ENCODE peak calls at places on chromosomes 11 and 22, in six cellular contexts. L, Q, R, B, F and I are unnamed samples. For H3K79me2, the result is how much of the 10 kb centered on the place peaks cover.

GRCh38 chr11:60633645-60634044 is 65.8 kb upstream of the MS4A8 start:
- DNase-seq in F (no peak), B (no peak), R (no peak), Q (no peak), L (no peak), I (no peak)

GRCh38 chr11:87082590-87082989 is 44.9 kb downstream of the TMEM135 start:
- DNase-seq in F (no peak), Q (no peak), R (no peak), B (no peak), L (no peak), I (no peak)

GRCh38 chr11:102560555-102561011 is 30.0 kb upstream of the MMP7 start:
- DNase-seq in F (no peak), Q (no peak), L (peak), R (no peak), B (no peak), I (no peak)

GRCh38 chr11:15318814-15319213 is 204.1 kb downstream of the INSC start:
- DNase-seq in R (no peak), L (no peak), F (no peak), B (no peak), Q (no peak), I (no peak)

GRCh38 chr11:81673001-81673400 is 1060.7 kb downstream of the FAM181B start:
- DNase-seq in B (no peak), L (peak), Q (no peak), R (no peak), F (peak), I (peak)

GRCh38 chr22:37639070-37639760 is at the start of gene SH3BP1:
- DNase-seq in Q (peak), R (peak), L (peak), F (peak), B (no peak), I (peak)

GRCh38 chr11:33747969-33748368 is 11.7 kb upstream of the CD59 start:
- DNase-seq in R (no peak), F (no peak), Q (no peak), B (no peak), L (peak), I (no peak)

GRCh38 chr22:37752189-37753061 is 55.3 kb upstream of the GCAT start:
- DNase-seq in F (peak), R (no peak), Q (no peak), L (peak), B (peak), I (peak)

GRCh38 chr11:33375688-33376311 is 118.6 kb downstream of the HIPK3 start:
- DNase-seq in Q (peak), F (no peak), B (no peak), R (peak), L (peak), I (peak)

GRCh38 chr22:50731811-50732624 is 6.0 kb upstream of the ACR start:
- DNase-seq in L (peak), B (peak), Q (no peak), R (peak), F (no peak), I (no peak)

GRCh38 chr11:124669193-124669592 is 4.3 kb downstream of the SIAE start:
- DNase-seq in R (peak), L (peak), B (peak), F (peak), Q (peak), I (peak)

GRCh38 chr11:2318123-2318522 is 16.3 kb downstream of the TSPAN32 start:
- DNase-seq in R (no peak), Q (no peak), B (no peak), F (no peak), L (no peak), I (no peak)

GRCh38 chr22:25564320-25564978 is at the start of gene GRK3:
- DNase-seq in R (peak), B (peak), F (peak), L (peak), Q (peak), I (peak)

GRCh38 chr11:47378011-47378835 is at the start of gene SPI1:
- DNase-seq in F (no peak), Q (no peak), B (no peak), L (no peak), R (peak), I (peak)

GRCh38 chr11:61871158-61871597 is 20.2 kb downstream of the FADS3 start:
- DNase-seq in R (peak), F (peak), L (peak), Q (peak), B (peak), I (peak)

GRCh38 chr11:26297179-26297970 is 34.6 kb upstream of the ANO3 start:
- DNase-seq in R (peak), F (peak), L (peak), Q (no peak), B (peak), I (peak)

GRCh38 chr22:48391171-48391711 is 1436.4 kb downstream of the BRD1 start:
- DNase-seq in Q (no peak), F (no peak), R (no peak), L (no peak), B (no peak), I (peak)

GRCh38 chr11:74909363-74909762 is 39.5 kb downstream of the XRRA1 start:
- DNase-seq in R (no peak), L (no peak), F (no peak), Q (no peak), B (no peak), I (no peak)

GRCh38 chr11:88297320-88298263 is 39.9 kb downstream of the CTSC start:
- DNase-seq in Q (no peak), F (no peak), L (no peak), B (no peak), R (no peak), I (peak)

GRCh38 chr11:587978-588380 is 11.7 kb downstream of the PHRF1 start:
- DNase-seq in F (peak), Q (no peak), L (peak), B (no peak), R (no peak), I (peak)

GRCh38 chr11:2077061-2077802 is 62.0 kb downstream of the IGF2 start:
- DNase-seq in F (peak), R (no peak), B (no peak), Q (no peak), L (peak), I (no peak)

GRCh38 chr11:57338152-57338551 is at the start of gene P2RX3:
- DNase-seq in L (no peak), R (no peak), Q (no peak), F (no peak), B (no peak), I (no peak)

GRCh38 chr22:20503816-20504215 is 3.6 kb upstream of the MED15 start:
- DNase-seq in L (no peak), R (no peak), F (peak), Q (no peak), B (no peak), I (no peak)

GRCh38 chr11:1706634-1707400 is 9.8 kb downstream of the KRTAP5-6 start:
- DNase-seq in B (no peak), L (no peak), R (no peak), Q (peak), F (no peak), I (no peak)

GRCh38 chr22:37121887-37122591 is 12.5 kb upstream of the TMPRSS6 start:
- DNase-seq in R (peak), F (peak), L (no peak), Q (peak), B (no peak), I (peak)

GRCh38 chr11:125167954-125168821 is 3.6 kb downstream of the PKNOX2 start:
- DNase-seq in L (peak), R (peak), B (no peak), F (no peak), Q (no peak), I (peak)

GRCh38 chr11:123302751-123303195 is 107.7 kb upstream of the CLMP start:
- DNase-seq in L (peak), B (no peak), F (peak), R (peak), Q (no peak), I (peak)

GRCh38 chr11:27281276-27281675 is 81.7 kb downstream of the CCDC34 start:
- DNase-seq in R (no peak), F (no peak), B (no peak), L (no peak), Q (no peak), I (no peak)

GRCh38 chr11:130315354-130315970 is 745 bp upstream of the ZBTB44 start:
- DNase-seq in R (peak), L (no peak), Q (peak), F (no peak), B (no peak), I (peak)

GRCh38 chr22:20661473-20661872 is 112.4 kb upstream of the SERPIND1 start:
- DNase-seq in F (no peak), Q (no peak), R (no peak), L (no peak), B (no peak), I (no peak)

GRCh38 chr11:106644824-106645223 is 373.5 kb downstream of the GUCY1A2 start:
- DNase-seq in L (peak), B (no peak), Q (no peak), R (no peak), F (no peak), I (no peak)

GRCh38 chr11:101127699-101128570 is 1.7 kb downstream of the PGR start:
- DNase-seq in L (peak), F (no peak), B (no peak), Q (peak), R (peak), I (peak)

GRCh38 chr11:108666373-108666772 is 1.5 kb downstream of the DDX10 start:
- DNase-seq in F (no peak), Q (peak), B (no peak), L (no peak), R (peak), I (peak)

DNA sequence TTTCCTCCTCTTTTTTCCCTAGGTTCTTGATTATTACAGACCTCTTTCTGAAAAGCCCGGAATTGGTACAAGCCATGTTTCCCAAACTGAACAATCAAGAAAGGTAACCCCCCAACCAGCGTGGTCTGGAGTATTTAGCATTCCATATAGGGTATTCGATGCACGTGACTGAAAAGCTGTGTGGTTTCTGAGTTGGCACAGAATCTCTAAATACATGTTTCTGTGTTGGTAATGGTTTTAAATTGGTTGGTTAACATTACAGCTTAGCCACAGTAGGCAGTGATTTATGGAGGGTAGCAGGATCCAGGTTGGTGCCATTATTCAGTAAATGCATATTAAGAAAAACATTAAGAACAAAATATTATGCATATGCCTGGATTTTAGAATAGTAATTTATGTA is 46.8 kb downstream of the ATXN10 start:
- DNase-seq in B (no peak), F (no peak), Q (no peak), L (no peak), R (no peak), I (no peak)
- H3K79me2 ChIP-seq in B (under half), F (under half), Q (under half), L (under half), R (under half), I (under half)

GRCh38 chr11:117097567-117098268 is 510 bp downstream of the SIK3 start:
- DNase-seq in F (peak), B (no peak), R (peak), L (no peak), Q (peak), I (peak)
- H3K79me2 ChIP-seq in F (under half), B (half or more), R (half or more), L (under half), Q (under half), I (under half)

GRCh38 chr22:38863531-38864131 is 8.4 kb downstream of the CBX6 start:
- DNase-seq in Q (peak), F (no peak), B (no peak), R (no peak), L (no peak), I (no peak)

GRCh38 chr22:38860291-38861169 is 11.5 kb downstream of the CBX6 start:
- DNase-seq in B (no peak), L (no peak), F (no peak), Q (peak), R (peak), I (no peak)

GRCh38 chr22:38862375-38863329 is 9.4 kb downstream of the CBX6 start:
- DNase-seq in B (no peak), L (peak), F (no peak), R (peak), Q (peak), I (no peak)

GRCh38 chr22:38861170-38861874 is 10.7 kb downstream of the CBX6 start:
- DNase-seq in Q (peak), L (no peak), B (no peak), F (no peak), R (peak), I (no peak)

GRCh38 chr22:38861927-38862326 is 10.1 kb downstream of the CBX6 start:
- DNase-seq in R (no peak), Q (peak), F (no peak), L (no peak), B (no peak), I (no peak)
- H3K79me2 ChIP-seq in R (under half), Q (under half), F (under half), L (under half), B (under half), I (under half)

DNA sequence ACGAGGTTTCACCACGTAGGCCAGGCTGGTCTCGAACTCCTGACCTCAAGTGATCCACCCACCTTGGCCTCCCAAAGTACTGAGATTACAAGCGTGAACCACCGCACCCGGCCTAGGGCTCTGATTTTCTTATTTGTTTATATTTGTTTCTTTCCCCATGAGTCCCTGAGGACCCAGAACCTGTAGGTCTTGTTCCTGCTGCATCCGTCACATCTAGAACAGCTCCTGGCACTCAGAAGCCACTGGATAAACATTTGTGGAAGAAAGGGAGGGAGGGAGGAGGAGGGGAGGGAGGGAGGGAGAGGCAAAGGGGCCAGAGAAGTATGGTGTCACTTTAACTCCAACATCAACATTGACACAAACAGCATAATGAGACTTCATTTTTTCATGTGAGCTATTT is 67.7 kb downstream of the CELSR1 start:
- DNase-seq in B (no peak), R (no peak), Q (no peak), L (no peak), F (no peak), I (no peak)
- H3K79me2 ChIP-seq in B (under half), R (under half), Q (under half), L (under half), F (under half), I (under half)

GRCh38 chr11:83448686-83449085 is 162.5 kb upstream of the CCDC90B start:
- DNase-seq in B (no peak), Q (no peak), L (no peak), R (no peak), F (peak), I (no peak)

GRCh38 chr11:83449338-83449913 is 163.3 kb upstream of the CCDC90B start:
- DNase-seq in Q (no peak), L (no peak), F (peak), R (no peak), B (no peak), I (no peak)

GRCh38 chr11:83456075-83456474 is 169.9 kb upstream of the CCDC90B start:
- DNase-seq in L (no peak), R (peak), Q (peak), B (no peak), F (peak), I (peak)

GRCh38 chr11:83459802-83460201 is 173.6 kb upstream of the CCDC90B start:
- DNase-seq in L (no peak), F (no peak), Q (no peak), R (no peak), B (no peak), I (no peak)

DNA sequence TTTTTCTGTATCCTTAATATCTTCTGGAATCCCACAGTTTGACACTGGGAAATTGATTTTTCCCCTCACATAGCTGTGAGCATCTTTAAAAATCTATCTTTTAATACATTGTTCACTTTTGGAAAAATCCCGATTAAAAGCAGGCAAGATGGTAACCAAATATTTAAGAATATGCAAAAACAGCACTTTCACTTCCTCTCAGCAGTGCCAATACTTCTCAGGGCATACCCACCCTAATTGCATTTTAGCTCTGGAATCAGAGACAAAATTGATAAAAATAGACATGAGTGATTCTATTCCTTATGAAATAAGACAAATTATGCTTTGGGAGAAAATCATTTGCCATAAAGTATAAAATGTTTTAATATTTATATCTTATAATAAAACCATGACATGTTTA is 168.5 kb upstream of the CCDC90B start:
- DNase-seq in Q (no peak), F (no peak), R (no peak), L (no peak), B (no peak), I (no peak)
- H3K79me2 ChIP-seq in Q (under half), F (under half), R (under half), L (under half), B (under half), I (under half)